ENCODE peak calls at places on chromosome 21, in ten cellular contexts. One of them, this sample, is unnamed.
A peak's percentile ranks its signal among the peaks of the same experiment; 100 is the strongest.

GRCh38 chr21:25509862-25510261 is 97.4 kb downstream of the MRPL39 start:
- DNase-seq in upper lobe of left lung: no peak
- DNase-seq in stimulated activated CD4-positive, alpha-beta T cell treated with anti-CD3 and anti-CD28 coated beads, Interleukin-1b, Interleukin-23, amount 100 ng/mL, for 24 hours: no peak
- DNase-seq in NCI-H2029 treated with DMSO at 0.1 percent for 48 hours: no peak
- DNase-seq in stimulated activated CD8-positive, alpha-beta memory T cell treated with anti-CD3 and anti-CD28 coated beads, Interleukin-7, amount 100 ng/mL, for 1 hour: no peak
- DNase-seq in GF-D8: no peak
- DNase-seq in activated effector memory CD4-positive, alpha-beta T cell treated with Interleukin-2 at 50 U/mL for 16 hours: no peak
- DNase-seq in AG09319: no peak
- DNase-seq in choroid plexus epithelial cell: no peak
- DNase-seq in HuH-7: no peak
- DNase-seq in this sample: no peak

GRCh38 chr21:43328591-43329360 is 98.2 kb downstream of the SIK1 start:
- DNase-seq in upper lobe of left lung: no peak
- DNase-seq in stimulated activated CD4-positive, alpha-beta T cell treated with anti-CD3 and anti-CD28 coated beads, Interleukin-1b, Interleukin-23, amount 100 ng/mL, for 24 hours: no peak
- DNase-seq in NCI-H2029 treated with DMSO at 0.1 percent for 48 hours: no peak
- DNase-seq in stimulated activated CD8-positive, alpha-beta memory T cell treated with anti-CD3 and anti-CD28 coated beads, Interleukin-7, amount 100 ng/mL, for 1 hour: no peak
- DNase-seq in GF-D8: no peak
- DNase-seq in activated effector memory CD4-positive, alpha-beta T cell treated with Interleukin-2 at 50 U/mL for 16 hours: no peak
- DNase-seq in AG09319: no peak
- DNase-seq in choroid plexus epithelial cell: no peak
- DNase-seq in HuH-7: no peak
- DNase-seq in this sample: no peak

GRCh38 chr21:44304846-44305245 is 5.0 kb downstream of the PFKL start:
- DNase-seq in upper lobe of left lung: no peak
- DNase-seq in stimulated activated CD4-positive, alpha-beta T cell treated with anti-CD3 and anti-CD28 coated beads, Interleukin-1b, Interleukin-23, amount 100 ng/mL, for 24 hours: no peak
- DNase-seq in NCI-H2029 treated with DMSO at 0.1 percent for 48 hours: no peak
- DNase-seq in stimulated activated CD8-positive, alpha-beta memory T cell treated with anti-CD3 and anti-CD28 coated beads, Interleukin-7, amount 100 ng/mL, for 1 hour: no peak
- DNase-seq in GF-D8: no peak
- DNase-seq in activated effector memory CD4-positive, alpha-beta T cell treated with Interleukin-2 at 50 U/mL for 16 hours: no peak
- DNase-seq in AG09319: no peak
- DNase-seq in choroid plexus epithelial cell: peak; percentile 60
- DNase-seq in HuH-7: peak; percentile 88
- DNase-seq in this sample: peak; percentile 46

GRCh38 chr21:38244885-38245869 is 11.6 kb upstream of the KCNJ15 start:
- DNase-seq in upper lobe of left lung: peak; percentile 64
- DNase-seq in stimulated activated CD4-positive, alpha-beta T cell treated with anti-CD3 and anti-CD28 coated beads, Interleukin-1b, Interleukin-23, amount 100 ng/mL, for 24 hours: peak; percentile 40
- DNase-seq in NCI-H2029 treated with DMSO at 0.1 percent for 48 hours: no peak
- DNase-seq in stimulated activated CD8-positive, alpha-beta memory T cell treated with anti-CD3 and anti-CD28 coated beads, Interleukin-7, amount 100 ng/mL, for 1 hour: peak; percentile 15
- DNase-seq in GF-D8: no peak
- DNase-seq in activated effector memory CD4-positive, alpha-beta T cell treated with Interleukin-2 at 50 U/mL for 16 hours: peak; percentile 7
- DNase-seq in AG09319: peak; percentile 69
- DNase-seq in choroid plexus epithelial cell: peak; percentile 96
- DNase-seq in HuH-7: no peak
- DNase-seq in this sample: no peak

GRCh38 chr21:43362928-43363314 is 64.0 kb downstream of the SIK1 start:
- DNase-seq in upper lobe of left lung: no peak
- DNase-seq in stimulated activated CD4-positive, alpha-beta T cell treated with anti-CD3 and anti-CD28 coated beads, Interleukin-1b, Interleukin-23, amount 100 ng/mL, for 24 hours: no peak
- DNase-seq in NCI-H2029 treated with DMSO at 0.1 percent for 48 hours: no peak
- DNase-seq in stimulated activated CD8-positive, alpha-beta memory T cell treated with anti-CD3 and anti-CD28 coated beads, Interleukin-7, amount 100 ng/mL, for 1 hour: no peak
- DNase-seq in GF-D8: peak; percentile 24
- DNase-seq in activated effector memory CD4-positive, alpha-beta T cell treated with Interleukin-2 at 50 U/mL for 16 hours: peak; percentile 8
- DNase-seq in AG09319: no peak
- DNase-seq in choroid plexus epithelial cell: no peak
- DNase-seq in HuH-7: no peak
- DNase-seq in this sample: no peak

GRCh38 chr21:44934797-44935532 is 4.9 kb upstream of the SLX9 start:
- DNase-seq in upper lobe of left lung: no peak
- DNase-seq in stimulated activated CD4-positive, alpha-beta T cell treated with anti-CD3 and anti-CD28 coated beads, Interleukin-1b, Interleukin-23, amount 100 ng/mL, for 24 hours: no peak
- DNase-seq in NCI-H2029 treated with DMSO at 0.1 percent for 48 hours: no peak
- DNase-seq in stimulated activated CD8-positive, alpha-beta memory T cell treated with anti-CD3 and anti-CD28 coated beads, Interleukin-7, amount 100 ng/mL, for 1 hour: no peak
- DNase-seq in GF-D8: no peak
- DNase-seq in activated effector memory CD4-positive, alpha-beta T cell treated with Interleukin-2 at 50 U/mL for 16 hours: no peak
- DNase-seq in AG09319: no peak
- DNase-seq in choroid plexus epithelial cell: no peak
- DNase-seq in HuH-7: no peak
- DNase-seq in this sample: no peak

GRCh38 chr21:34215911-34216310 is 142.5 kb downstream of the MRPS6 start:
- DNase-seq in upper lobe of left lung: no peak
- DNase-seq in stimulated activated CD4-positive, alpha-beta T cell treated with anti-CD3 and anti-CD28 coated beads, Interleukin-1b, Interleukin-23, amount 100 ng/mL, for 24 hours: no peak
- DNase-seq in NCI-H2029 treated with DMSO at 0.1 percent for 48 hours: no peak
- DNase-seq in stimulated activated CD8-positive, alpha-beta memory T cell treated with anti-CD3 and anti-CD28 coated beads, Interleukin-7, amount 100 ng/mL, for 1 hour: no peak
- DNase-seq in GF-D8: no peak
- DNase-seq in activated effector memory CD4-positive, alpha-beta T cell treated with Interleukin-2 at 50 U/mL for 16 hours: no peak
- DNase-seq in AG09319: no peak
- DNase-seq in choroid plexus epithelial cell: no peak
- DNase-seq in HuH-7: no peak
- DNase-seq in this sample: no peak

GRCh38 chr21:44415073-44416025 is 40.0 kb upstream of the LRRC3 start:
- DNase-seq in upper lobe of left lung: no peak
- DNase-seq in stimulated activated CD4-positive, alpha-beta T cell treated with anti-CD3 and anti-CD28 coated beads, Interleukin-1b, Interleukin-23, amount 100 ng/mL, for 24 hours: no peak
- DNase-seq in NCI-H2029 treated with DMSO at 0.1 percent for 48 hours: no peak
- DNase-seq in stimulated activated CD8-positive, alpha-beta memory T cell treated with anti-CD3 and anti-CD28 coated beads, Interleukin-7, amount 100 ng/mL, for 1 hour: no peak
- DNase-seq in GF-D8: no peak
- DNase-seq in activated effector memory CD4-positive, alpha-beta T cell treated with Interleukin-2 at 50 U/mL for 16 hours: no peak
- DNase-seq in AG09319: no peak
- DNase-seq in choroid plexus epithelial cell: no peak
- DNase-seq in HuH-7: no peak
- DNase-seq in this sample: no peak

GRCh38 chr21:38813143-38813542 is 7.4 kb downstream of the ETS2 start:
- DNase-seq in upper lobe of left lung: no peak
- DNase-seq in stimulated activated CD4-positive, alpha-beta T cell treated with anti-CD3 and anti-CD28 coated beads, Interleukin-1b, Interleukin-23, amount 100 ng/mL, for 24 hours: no peak
- DNase-seq in NCI-H2029 treated with DMSO at 0.1 percent for 48 hours: no peak
- DNase-seq in stimulated activated CD8-positive, alpha-beta memory T cell treated with anti-CD3 and anti-CD28 coated beads, Interleukin-7, amount 100 ng/mL, for 1 hour: no peak
- DNase-seq in GF-D8: no peak
- DNase-seq in activated effector memory CD4-positive, alpha-beta T cell treated with Interleukin-2 at 50 U/mL for 16 hours: no peak
- DNase-seq in AG09319: no peak
- DNase-seq in choroid plexus epithelial cell: no peak
- DNase-seq in HuH-7: no peak
- DNase-seq in this sample: no peak

GRCh38 chr21:41846033-41846317 is 33.2 kb downstream of the PRDM15 start:
- DNase-seq in upper lobe of left lung: no peak
- DNase-seq in stimulated activated CD4-positive, alpha-beta T cell treated with anti-CD3 and anti-CD28 coated beads, Interleukin-1b, Interleukin-23, amount 100 ng/mL, for 24 hours: no peak
- DNase-seq in NCI-H2029 treated with DMSO at 0.1 percent for 48 hours: no peak
- DNase-seq in stimulated activated CD8-positive, alpha-beta memory T cell treated with anti-CD3 and anti-CD28 coated beads, Interleukin-7, amount 100 ng/mL, for 1 hour: no peak
- DNase-seq in GF-D8: no peak
- DNase-seq in activated effector memory CD4-positive, alpha-beta T cell treated with Interleukin-2 at 50 U/mL for 16 hours: no peak
- DNase-seq in AG09319: no peak
- DNase-seq in choroid plexus epithelial cell: no peak
- DNase-seq in HuH-7: no peak
- DNase-seq in this sample: no peak

GRCh38 chr21:41247561-41247968 is 69.0 kb upstream of the FAM3B start:
- DNase-seq in upper lobe of left lung: peak; percentile 63
- DNase-seq in stimulated activated CD4-positive, alpha-beta T cell treated with anti-CD3 and anti-CD28 coated beads, Interleukin-1b, Interleukin-23, amount 100 ng/mL, for 24 hours: no peak
- DNase-seq in NCI-H2029 treated with DMSO at 0.1 percent for 48 hours: peak; percentile 93
- DNase-seq in stimulated activated CD8-positive, alpha-beta memory T cell treated with anti-CD3 and anti-CD28 coated beads, Interleukin-7, amount 100 ng/mL, for 1 hour: no peak
- DNase-seq in GF-D8: no peak
- DNase-seq in activated effector memory CD4-positive, alpha-beta T cell treated with Interleukin-2 at 50 U/mL for 16 hours: no peak
- DNase-seq in AG09319: no peak
- DNase-seq in choroid plexus epithelial cell: peak; percentile 63
- DNase-seq in HuH-7: no peak
- DNase-seq in this sample: no peak

GRCh38 chr21:38806153-38806941 is 618 bp downstream of the ETS2 start:
- DNase-seq in upper lobe of left lung: peak; percentile 41
- DNase-seq in stimulated activated CD4-positive, alpha-beta T cell treated with anti-CD3 and anti-CD28 coated beads, Interleukin-1b, Interleukin-23, amount 100 ng/mL, for 24 hours: no peak
- DNase-seq in NCI-H2029 treated with DMSO at 0.1 percent for 48 hours: no peak
- DNase-seq in stimulated activated CD8-positive, alpha-beta memory T cell treated with anti-CD3 and anti-CD28 coated beads, Interleukin-7, amount 100 ng/mL, for 1 hour: no peak
- DNase-seq in GF-D8: no peak
- DNase-seq in activated effector memory CD4-positive, alpha-beta T cell treated with Interleukin-2 at 50 U/mL for 16 hours: peak; percentile 12
- DNase-seq in AG09319: no peak
- DNase-seq in choroid plexus epithelial cell: no peak
- DNase-seq in HuH-7: no peak
- DNase-seq in this sample: peak; percentile 42

GRCh38 chr21:36349315-36349714 is 29.3 kb downstream of the MORC3 start:
- DNase-seq in upper lobe of left lung: no peak
- DNase-seq in stimulated activated CD4-positive, alpha-beta T cell treated with anti-CD3 and anti-CD28 coated beads, Interleukin-1b, Interleukin-23, amount 100 ng/mL, for 24 hours: no peak
- DNase-seq in NCI-H2029 treated with DMSO at 0.1 percent for 48 hours: no peak
- DNase-seq in stimulated activated CD8-positive, alpha-beta memory T cell treated with anti-CD3 and anti-CD28 coated beads, Interleukin-7, amount 100 ng/mL, for 1 hour: no peak
- DNase-seq in GF-D8: no peak
- DNase-seq in activated effector memory CD4-positive, alpha-beta T cell treated with Interleukin-2 at 50 U/mL for 16 hours: no peak
- DNase-seq in AG09319: no peak
- DNase-seq in choroid plexus epithelial cell: no peak
- DNase-seq in HuH-7: no peak
- DNase-seq in this sample: no peak

GRCh38 chr21:43778469-43779335 is 2.6 kb upstream of the CSTB start:
- DNase-seq in upper lobe of left lung: no peak
- DNase-seq in stimulated activated CD4-positive, alpha-beta T cell treated with anti-CD3 and anti-CD28 coated beads, Interleukin-1b, Interleukin-23, amount 100 ng/mL, for 24 hours: no peak
- DNase-seq in NCI-H2029 treated with DMSO at 0.1 percent for 48 hours: no peak
- DNase-seq in stimulated activated CD8-positive, alpha-beta memory T cell treated with anti-CD3 and anti-CD28 coated beads, Interleukin-7, amount 100 ng/mL, for 1 hour: no peak
- DNase-seq in GF-D8: peak; percentile 24
- DNase-seq in activated effector memory CD4-positive, alpha-beta T cell treated with Interleukin-2 at 50 U/mL for 16 hours: no peak
- DNase-seq in AG09319: no peak
- DNase-seq in choroid plexus epithelial cell: peak; percentile 83
- DNase-seq in HuH-7: no peak
- DNase-seq in this sample: no peak

GRCh38 chr21:45550552-45551210 is 8.4 kb upstream of the SLC19A1 start:
- DNase-seq in upper lobe of left lung: peak; percentile 69
- DNase-seq in stimulated activated CD4-positive, alpha-beta T cell treated with anti-CD3 and anti-CD28 coated beads, Interleukin-1b, Interleukin-23, amount 100 ng/mL, for 24 hours: no peak
- DNase-seq in NCI-H2029 treated with DMSO at 0.1 percent for 48 hours: no peak
- DNase-seq in stimulated activated CD8-positive, alpha-beta memory T cell treated with anti-CD3 and anti-CD28 coated beads, Interleukin-7, amount 100 ng/mL, for 1 hour: no peak
- DNase-seq in GF-D8: peak; percentile 95
- DNase-seq in activated effector memory CD4-positive, alpha-beta T cell treated with Interleukin-2 at 50 U/mL for 16 hours: peak; percentile 20
- DNase-seq in AG09319: no peak
- DNase-seq in choroid plexus epithelial cell: peak; percentile 36
- DNase-seq in HuH-7: no peak
- DNase-seq in this sample: no peak

GRCh38 chr21:46551636-46552241 is 53.1 kb downstream of the S100B start:
- DNase-seq in upper lobe of left lung: peak; percentile 77
- DNase-seq in stimulated activated CD4-positive, alpha-beta T cell treated with anti-CD3 and anti-CD28 coated beads, Interleukin-1b, Interleukin-23, amount 100 ng/mL, for 24 hours: no peak
- DNase-seq in NCI-H2029 treated with DMSO at 0.1 percent for 48 hours: no peak
- DNase-seq in stimulated activated CD8-positive, alpha-beta memory T cell treated with anti-CD3 and anti-CD28 coated beads, Interleukin-7, amount 100 ng/mL, for 1 hour: no peak
- DNase-seq in GF-D8: no peak
- DNase-seq in activated effector memory CD4-positive, alpha-beta T cell treated with Interleukin-2 at 50 U/mL for 16 hours: peak; percentile 21
- DNase-seq in AG09319: no peak
- DNase-seq in choroid plexus epithelial cell: no peak
- DNase-seq in HuH-7: no peak
- DNase-seq in this sample: no peak

GRCh38 chr21:44438531-44439210 is 16.6 kb upstream of the LRRC3 start:
- DNase-seq in upper lobe of left lung: peak; percentile 37
- DNase-seq in stimulated activated CD4-positive, alpha-beta T cell treated with anti-CD3 and anti-CD28 coated beads, Interleukin-1b, Interleukin-23, amount 100 ng/mL, for 24 hours: no peak
- DNase-seq in NCI-H2029 treated with DMSO at 0.1 percent for 48 hours: no peak
- DNase-seq in stimulated activated CD8-positive, alpha-beta memory T cell treated with anti-CD3 and anti-CD28 coated beads, Interleukin-7, amount 100 ng/mL, for 1 hour: no peak
- DNase-seq in GF-D8: no peak
- DNase-seq in activated effector memory CD4-positive, alpha-beta T cell treated with Interleukin-2 at 50 U/mL for 16 hours: no peak
- DNase-seq in AG09319: no peak
- DNase-seq in choroid plexus epithelial cell: no peak
- DNase-seq in HuH-7: no peak
- DNase-seq in this sample: no peak

GRCh38 chr21:27561116-27561515 is 594.2 kb upstream of the ADAMTS5 start:
- DNase-seq in upper lobe of left lung: peak; percentile 73
- DNase-seq in stimulated activated CD4-positive, alpha-beta T cell treated with anti-CD3 and anti-CD28 coated beads, Interleukin-1b, Interleukin-23, amount 100 ng/mL, for 24 hours: no peak
- DNase-seq in NCI-H2029 treated with DMSO at 0.1 percent for 48 hours: no peak
- DNase-seq in stimulated activated CD8-positive, alpha-beta memory T cell treated with anti-CD3 and anti-CD28 coated beads, Interleukin-7, amount 100 ng/mL, for 1 hour: no peak
- DNase-seq in GF-D8: no peak
- DNase-seq in activated effector memory CD4-positive, alpha-beta T cell treated with Interleukin-2 at 50 U/mL for 16 hours: no peak
- DNase-seq in AG09319: peak; percentile 7
- DNase-seq in choroid plexus epithelial cell: no peak
- DNase-seq in HuH-7: no peak
- DNase-seq in this sample: no peak

GRCh38 chr21:44364151-44365053 is 11.0 kb downstream of the TRPM2 start:
- DNase-seq in upper lobe of left lung: no peak
- DNase-seq in stimulated activated CD4-positive, alpha-beta T cell treated with anti-CD3 and anti-CD28 coated beads, Interleukin-1b, Interleukin-23, amount 100 ng/mL, for 24 hours: no peak
- DNase-seq in NCI-H2029 treated with DMSO at 0.1 percent for 48 hours: no peak
- DNase-seq in stimulated activated CD8-positive, alpha-beta memory T cell treated with anti-CD3 and anti-CD28 coated beads, Interleukin-7, amount 100 ng/mL, for 1 hour: no peak
- DNase-seq in GF-D8: no peak
- DNase-seq in activated effector memory CD4-positive, alpha-beta T cell treated with Interleukin-2 at 50 U/mL for 16 hours: no peak
- DNase-seq in AG09319: no peak
- DNase-seq in choroid plexus epithelial cell: no peak
- DNase-seq in HuH-7: no peak
- DNase-seq in this sample: no peak

GRCh38 chr21:42089093-42089631 is 18.0 kb downstream of the UMODL1 start:
- DNase-seq in upper lobe of left lung: no peak
- DNase-seq in stimulated activated CD4-positive, alpha-beta T cell treated with anti-CD3 and anti-CD28 coated beads, Interleukin-1b, Interleukin-23, amount 100 ng/mL, for 24 hours: no peak
- DNase-seq in NCI-H2029 treated with DMSO at 0.1 percent for 48 hours: no peak
- DNase-seq in stimulated activated CD8-positive, alpha-beta memory T cell treated with anti-CD3 and anti-CD28 coated beads, Interleukin-7, amount 100 ng/mL, for 1 hour: no peak
- DNase-seq in GF-D8: no peak
- DNase-seq in activated effector memory CD4-positive, alpha-beta T cell treated with Interleukin-2 at 50 U/mL for 16 hours: no peak
- DNase-seq in AG09319: no peak
- DNase-seq in choroid plexus epithelial cell: no peak
- DNase-seq in HuH-7: no peak
- DNase-seq in this sample: no peak

GRCh38 chr21:39077816-39078215 is 105.4 kb downstream of the PSMG1 start:
- DNase-seq in upper lobe of left lung: no peak
- DNase-seq in stimulated activated CD4-positive, alpha-beta T cell treated with anti-CD3 and anti-CD28 coated beads, Interleukin-1b, Interleukin-23, amount 100 ng/mL, for 24 hours: no peak
- DNase-seq in NCI-H2029 treated with DMSO at 0.1 percent for 48 hours: no peak
- DNase-seq in stimulated activated CD8-positive, alpha-beta memory T cell treated with anti-CD3 and anti-CD28 coated beads, Interleukin-7, amount 100 ng/mL, for 1 hour: no peak
- DNase-seq in GF-D8: no peak
- DNase-seq in activated effector memory CD4-positive, alpha-beta T cell treated with Interleukin-2 at 50 U/mL for 16 hours: no peak
- DNase-seq in AG09319: no peak
- DNase-seq in choroid plexus epithelial cell: no peak
- DNase-seq in HuH-7: no peak
- DNase-seq in this sample: no peak

GRCh38 chr21:31203371-31204054 is 140.5 kb downstream of the TIAM1 start:
- DNase-seq in upper lobe of left lung: no peak
- DNase-seq in stimulated activated CD4-positive, alpha-beta T cell treated with anti-CD3 and anti-CD28 coated beads, Interleukin-1b, Interleukin-23, amount 100 ng/mL, for 24 hours: no peak
- DNase-seq in NCI-H2029 treated with DMSO at 0.1 percent for 48 hours: no peak
- DNase-seq in stimulated activated CD8-positive, alpha-beta memory T cell treated with anti-CD3 and anti-CD28 coated beads, Interleukin-7, amount 100 ng/mL, for 1 hour: no peak
- DNase-seq in GF-D8: no peak
- DNase-seq in activated effector memory CD4-positive, alpha-beta T cell treated with Interleukin-2 at 50 U/mL for 16 hours: no peak
- DNase-seq in AG09319: no peak
- DNase-seq in choroid plexus epithelial cell: peak; percentile 49
- DNase-seq in HuH-7: no peak
- DNase-seq in this sample: no peak

GRCh38 chr21:26544208-26544607 is 28.9 kb downstream of the CYYR1 start:
- DNase-seq in upper lobe of left lung: no peak
- DNase-seq in stimulated activated CD4-positive, alpha-beta T cell treated with anti-CD3 and anti-CD28 coated beads, Interleukin-1b, Interleukin-23, amount 100 ng/mL, for 24 hours: no peak
- DNase-seq in NCI-H2029 treated with DMSO at 0.1 percent for 48 hours: no peak
- DNase-seq in stimulated activated CD8-positive, alpha-beta memory T cell treated with anti-CD3 and anti-CD28 coated beads, Interleukin-7, amount 100 ng/mL, for 1 hour: no peak
- DNase-seq in GF-D8: no peak
- DNase-seq in activated effector memory CD4-positive, alpha-beta T cell treated with Interleukin-2 at 50 U/mL for 16 hours: no peak
- DNase-seq in AG09319: no peak
- DNase-seq in choroid plexus epithelial cell: no peak
- DNase-seq in HuH-7: no peak
- DNase-seq in this sample: no peak

GRCh38 chr21:43811262-43812105 is 22.1 kb downstream of the RRP1 start:
- DNase-seq in upper lobe of left lung: no peak
- DNase-seq in stimulated activated CD4-positive, alpha-beta T cell treated with anti-CD3 and anti-CD28 coated beads, Interleukin-1b, Interleukin-23, amount 100 ng/mL, for 24 hours: no peak
- DNase-seq in NCI-H2029 treated with DMSO at 0.1 percent for 48 hours: no peak
- DNase-seq in stimulated activated CD8-positive, alpha-beta memory T cell treated with anti-CD3 and anti-CD28 coated beads, Interleukin-7, amount 100 ng/mL, for 1 hour: no peak
- DNase-seq in GF-D8: no peak
- DNase-seq in activated effector memory CD4-positive, alpha-beta T cell treated with Interleukin-2 at 50 U/mL for 16 hours: no peak
- DNase-seq in AG09319: no peak
- DNase-seq in choroid plexus epithelial cell: no peak
- DNase-seq in HuH-7: no peak
- DNase-seq in this sample: no peak

GRCh38 chr21:46157987-46158451 is 2.6 kb upstream of the FTCD start:
- DNase-seq in upper lobe of left lung: peak; percentile 17
- DNase-seq in stimulated activated CD4-positive, alpha-beta T cell treated with anti-CD3 and anti-CD28 coated beads, Interleukin-1b, Interleukin-23, amount 100 ng/mL, for 24 hours: no peak
- DNase-seq in NCI-H2029 treated with DMSO at 0.1 percent for 48 hours: no peak
- DNase-seq in stimulated activated CD8-positive, alpha-beta memory T cell treated with anti-CD3 and anti-CD28 coated beads, Interleukin-7, amount 100 ng/mL, for 1 hour: no peak
- DNase-seq in GF-D8: no peak
- DNase-seq in activated effector memory CD4-positive, alpha-beta T cell treated with Interleukin-2 at 50 U/mL for 16 hours: no peak
- DNase-seq in AG09319: no peak
- DNase-seq in choroid plexus epithelial cell: no peak
- DNase-seq in HuH-7: no peak
- DNase-seq in this sample: no peak

GRCh38 chr21:44006017-44006624 is 6.0 kb upstream of the TRAPPC10 start:
- DNase-seq in upper lobe of left lung: peak; percentile 46
- DNase-seq in stimulated activated CD4-positive, alpha-beta T cell treated with anti-CD3 and anti-CD28 coated beads, Interleukin-1b, Interleukin-23, amount 100 ng/mL, for 24 hours: no peak
- DNase-seq in NCI-H2029 treated with DMSO at 0.1 percent for 48 hours: no peak
- DNase-seq in stimulated activated CD8-positive, alpha-beta memory T cell treated with anti-CD3 and anti-CD28 coated beads, Interleukin-7, amount 100 ng/mL, for 1 hour: no peak
- DNase-seq in GF-D8: no peak
- DNase-seq in activated effector memory CD4-positive, alpha-beta T cell treated with Interleukin-2 at 50 U/mL for 16 hours: no peak
- DNase-seq in AG09319: peak; percentile 39
- DNase-seq in choroid plexus epithelial cell: peak; percentile 93
- DNase-seq in HuH-7: no peak
- DNase-seq in this sample: no peak

GRCh38 chr21:38839370-38839681 is 33.6 kb downstream of the ETS2 start:
- DNase-seq in upper lobe of left lung: no peak
- DNase-seq in stimulated activated CD4-positive, alpha-beta T cell treated with anti-CD3 and anti-CD28 coated beads, Interleukin-1b, Interleukin-23, amount 100 ng/mL, for 24 hours: no peak
- DNase-seq in NCI-H2029 treated with DMSO at 0.1 percent for 48 hours: no peak
- DNase-seq in stimulated activated CD8-positive, alpha-beta memory T cell treated with anti-CD3 and anti-CD28 coated beads, Interleukin-7, amount 100 ng/mL, for 1 hour: no peak
- DNase-seq in GF-D8: no peak
- DNase-seq in activated effector memory CD4-positive, alpha-beta T cell treated with Interleukin-2 at 50 U/mL for 16 hours: no peak
- DNase-seq in AG09319: no peak
- DNase-seq in choroid plexus epithelial cell: peak; percentile 72
- DNase-seq in HuH-7: no peak
- DNase-seq in this sample: no peak

GRCh38 chr21:28867401-28867800 is 125.3 kb downstream of the LTN1 start:
- DNase-seq in upper lobe of left lung: no peak
- DNase-seq in stimulated activated CD4-positive, alpha-beta T cell treated with anti-CD3 and anti-CD28 coated beads, Interleukin-1b, Interleukin-23, amount 100 ng/mL, for 24 hours: no peak
- DNase-seq in NCI-H2029 treated with DMSO at 0.1 percent for 48 hours: no peak
- DNase-seq in stimulated activated CD8-positive, alpha-beta memory T cell treated with anti-CD3 and anti-CD28 coated beads, Interleukin-7, amount 100 ng/mL, for 1 hour: no peak
- DNase-seq in GF-D8: no peak
- DNase-seq in activated effector memory CD4-positive, alpha-beta T cell treated with Interleukin-2 at 50 U/mL for 16 hours: no peak
- DNase-seq in AG09319: no peak
- DNase-seq in choroid plexus epithelial cell: peak; percentile 10
- DNase-seq in HuH-7: no peak
- DNase-seq in this sample: no peak

This sample was measured in activated B cell treated with CpG ODN at 0.5 μM for 24 hours.